ENCODE peak calls at places on chromosome 13, in five cellular contexts. One of them, this sample, is unnamed.

GRCh38 chr13:33158830-33159229 is 126.7 kb downstream of the STARD13 start:
- DNase-seq in CD8-positive, alpha-beta memory T cell: no peak
- DNase-seq in pancreas: no peak
- DNase-seq in aorta: no peak
- DNase-seq in ovary: no peak
- DNase-seq in this sample: no peak

GRCh38 chr13:110442946-110443632 is 118.4 kb downstream of the RAB20 start:
- DNase-seq in CD8-positive, alpha-beta memory T cell: no peak
- DNase-seq in pancreas: no peak
- DNase-seq in aorta: no peak
- DNase-seq in ovary: no peak
- DNase-seq in this sample: peak; percentile 51

GRCh38 chr13:43990021-43990420 is 110.3 kb downstream of the LACC1 start:
- DNase-seq in CD8-positive, alpha-beta memory T cell: no peak
- DNase-seq in pancreas: no peak
- DNase-seq in aorta: no peak
- DNase-seq in ovary: no peak
- DNase-seq in this sample: no peak

GRCh38 chr13:49097374-49097773 is 121.7 kb downstream of the FNDC3A start:
- DNase-seq in CD8-positive, alpha-beta memory T cell: no peak
- DNase-seq in pancreas: no peak
- DNase-seq in aorta: no peak
- DNase-seq in ovary: no peak
- DNase-seq in this sample: peak; percentile 91

GRCh38 chr13:84400711-84401110 is 518.4 kb upstream of the SLITRK1 start:
- DNase-seq in CD8-positive, alpha-beta memory T cell: no peak
- DNase-seq in pancreas: no peak
- DNase-seq in aorta: no peak
- DNase-seq in ovary: no peak
- DNase-seq in this sample: peak; percentile 94

GRCh38 chr13:71244181-71244580 is 622.8 kb downstream of the DACH1 start:
- DNase-seq in CD8-positive, alpha-beta memory T cell: no peak
- DNase-seq in pancreas: no peak
- DNase-seq in aorta: no peak
- DNase-seq in ovary: no peak
- DNase-seq in this sample: no peak

GRCh38 chr13:41457589-41458186 is 338 bp downstream of the RGCC start:
- DNase-seq in CD8-positive, alpha-beta memory T cell: peak; percentile 60
- DNase-seq in pancreas: peak; percentile 68
- DNase-seq in aorta: peak; percentile 50
- DNase-seq in ovary: no peak
- DNase-seq in this sample: no peak

GRCh38 chr13:30892966-30893365 is 13.1 kb upstream of the MEDAG start:
- DNase-seq in CD8-positive, alpha-beta memory T cell: no peak
- DNase-seq in pancreas: no peak
- DNase-seq in aorta: peak; percentile 79
- DNase-seq in ovary: peak; percentile 53
- DNase-seq in this sample: peak; percentile 23

GRCh38 chr13:30972888-30973377 is 40.5 kb downstream of the TEX26 start:
- DNase-seq in CD8-positive, alpha-beta memory T cell: no peak
- DNase-seq in pancreas: no peak
- DNase-seq in aorta: no peak
- DNase-seq in ovary: no peak
- DNase-seq in this sample: peak; percentile 38

GRCh38 chr13:81683526-81683925 is 1342.6 kb upstream of the SPRY2 start:
- DNase-seq in CD8-positive, alpha-beta memory T cell: no peak
- DNase-seq in pancreas: no peak
- DNase-seq in aorta: no peak
- DNase-seq in ovary: no peak
- DNase-seq in this sample: no peak

GRCh38 chr13:110520431-110521295 is 40.9 kb downstream of the RAB20 start:
- DNase-seq in CD8-positive, alpha-beta memory T cell: no peak
- DNase-seq in pancreas: peak; percentile 60
- DNase-seq in aorta: peak; percentile 94
- DNase-seq in ovary: peak; percentile 65
- DNase-seq in this sample: no peak

GRCh38 chr13:31943591-31943990 is 88.0 kb upstream of the FRY start:
- DNase-seq in CD8-positive, alpha-beta memory T cell: no peak
- DNase-seq in pancreas: no peak
- DNase-seq in aorta: no peak
- DNase-seq in ovary: no peak
- DNase-seq in this sample: no peak

GRCh38 chr13:41296879-41297646 is 14.0 kb upstream of the NAA16 start:
- DNase-seq in CD8-positive, alpha-beta memory T cell: no peak
- DNase-seq in pancreas: no peak
- DNase-seq in aorta: no peak
- DNase-seq in ovary: no peak
- DNase-seq in this sample: no peak

GRCh38 chr13:91361755-91362271 is 14.3 kb downstream of the MIR17HG start:
- DNase-seq in CD8-positive, alpha-beta memory T cell: no peak
- DNase-seq in pancreas: no peak
- DNase-seq in aorta: no peak
- DNase-seq in ovary: no peak
- DNase-seq in this sample: no peak

GRCh38 chr13:113794764-113795173 is 35.7 kb downstream of the TMEM255B start:
- DNase-seq in CD8-positive, alpha-beta memory T cell: no peak
- DNase-seq in pancreas: no peak
- DNase-seq in aorta: no peak
- DNase-seq in ovary: peak; percentile 25
- DNase-seq in this sample: no peak

GRCh38 chr13:30019648-30020626 is 169.5 kb upstream of the UBL3 start:
- DNase-seq in CD8-positive, alpha-beta memory T cell: no peak
- DNase-seq in pancreas: no peak
- DNase-seq in aorta: no peak
- DNase-seq in ovary: no peak
- DNase-seq in this sample: no peak

GRCh38 chr13:24699541-24699940 is 19.3 kb downstream of the ATP12A start:
- DNase-seq in CD8-positive, alpha-beta memory T cell: no peak
- DNase-seq in pancreas: no peak
- DNase-seq in aorta: no peak
- DNase-seq in ovary: no peak
- DNase-seq in this sample: no peak

GRCh38 chr13:61777902-61778301 is 362.3 kb upstream of the PCDH20 start:
- DNase-seq in CD8-positive, alpha-beta memory T cell: no peak
- DNase-seq in pancreas: no peak
- DNase-seq in aorta: no peak
- DNase-seq in ovary: no peak
- DNase-seq in this sample: no peak

GRCh38 chr13:104485571-104485970 is 1419.4 kb upstream of the SLC10A2 start:
- DNase-seq in CD8-positive, alpha-beta memory T cell: no peak
- DNase-seq in pancreas: no peak
- DNase-seq in aorta: no peak
- DNase-seq in ovary: no peak
- DNase-seq in this sample: no peak

GRCh38 chr13:33606692-33607091 is 211.3 kb upstream of the RFC3 start:
- DNase-seq in CD8-positive, alpha-beta memory T cell: no peak
- DNase-seq in pancreas: no peak
- DNase-seq in aorta: no peak
- DNase-seq in ovary: no peak
- DNase-seq in this sample: peak; percentile 13

GRCh38 chr13:73059460-73060250 is 850 bp downstream of the KLF5 start:
- DNase-seq in CD8-positive, alpha-beta memory T cell: no peak
- DNase-seq in pancreas: peak; percentile 89
- DNase-seq in aorta: peak; percentile 57
- DNase-seq in ovary: peak; percentile 65
- DNase-seq in this sample: peak; percentile 40

GRCh38 chr13:33208290-33208990 is 77.1 kb downstream of the STARD13 start:
- DNase-seq in CD8-positive, alpha-beta memory T cell: no peak
- DNase-seq in pancreas: no peak
- DNase-seq in aorta: no peak
- DNase-seq in ovary: no peak
- DNase-seq in this sample: peak; percentile 80

GRCh38 chr13:77176350-77176749 is 149.4 kb upstream of the FBXL3 start:
- DNase-seq in CD8-positive, alpha-beta memory T cell: no peak
- DNase-seq in pancreas: no peak
- DNase-seq in aorta: no peak
- DNase-seq in ovary: no peak
- DNase-seq in this sample: peak; percentile 85
- H3K4me3 ChIP-seq in CD8-positive, alpha-beta memory T cell: no peak overlapping the region
- H3K4me3 ChIP-seq in pancreas: no peak overlapping the region
- H3K4me3 ChIP-seq in aorta: no peak overlapping the region
- H3K4me3 ChIP-seq in ovary: no peak overlapping the region
- H3K4me3 ChIP-seq in this sample: no peak overlapping the region

GRCh38 chr13:53045110-53045509 is 16.5 kb downstream of the OLFM4 start:
- DNase-seq in CD8-positive, alpha-beta memory T cell: no peak
- DNase-seq in pancreas: no peak
- DNase-seq in aorta: no peak
- DNase-seq in ovary: no peak
- DNase-seq in this sample: no peak
- H3K4me3 ChIP-seq in CD8-positive, alpha-beta memory T cell: no peak overlapping the region
- H3K4me3 ChIP-seq in pancreas: no peak overlapping the region
- H3K4me3 ChIP-seq in aorta: no peak overlapping the region
- H3K4me3 ChIP-seq in ovary: no peak overlapping the region
- H3K4me3 ChIP-seq in this sample: no peak overlapping the region

DNA sequence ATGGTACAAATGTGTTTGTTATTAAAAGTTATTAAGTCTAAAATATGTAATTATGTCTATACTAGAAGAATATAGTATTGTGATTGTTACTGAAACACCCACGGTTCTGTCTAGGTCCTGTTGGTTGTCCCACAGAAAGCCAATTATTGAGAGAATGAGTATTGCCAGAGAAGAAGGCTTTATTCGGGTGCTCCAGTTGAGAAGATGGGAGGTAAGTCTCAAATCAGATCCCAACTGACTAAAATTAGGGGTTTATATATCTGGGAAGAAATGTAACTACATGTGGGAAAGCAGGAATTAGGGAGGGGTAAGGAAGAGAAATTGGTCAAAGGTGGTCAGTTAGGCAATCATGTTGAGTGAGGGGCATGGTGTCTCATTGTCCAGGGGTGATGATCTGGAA is 798.4 kb downstream of the PCDH17 start:
- DNase-seq in CD8-positive, alpha-beta memory T cell: no peak
- DNase-seq in pancreas: no peak
- DNase-seq in aorta: no peak
- DNase-seq in ovary: no peak
- DNase-seq in this sample: no peak
- H3K4me3 ChIP-seq in CD8-positive, alpha-beta memory T cell: no peak overlapping the region
- H3K4me3 ChIP-seq in pancreas: no peak overlapping the region
- H3K4me3 ChIP-seq in aorta: no peak overlapping the region
- H3K4me3 ChIP-seq in ovary: no peak overlapping the region
- H3K4me3 ChIP-seq in this sample: no peak overlapping the region

GRCh38 chr13:20231839-20232555 is at the start of gene GJB6:
- DNase-seq in CD8-positive, alpha-beta memory T cell: peak; percentile 32
- DNase-seq in pancreas: peak; percentile 73
- DNase-seq in aorta: no peak
- DNase-seq in ovary: no peak
- DNase-seq in this sample: peak; percentile 52

GRCh38 chr13:20227730-20228129 is 4.4 kb downstream of the GJB6 start:
- DNase-seq in CD8-positive, alpha-beta memory T cell: no peak
- DNase-seq in pancreas: no peak
- DNase-seq in aorta: no peak
- DNase-seq in ovary: no peak
- DNase-seq in this sample: no peak

GRCh38 chr13:20227288-20227687 is 4.8 kb downstream of the GJB6 start:
- DNase-seq in CD8-positive, alpha-beta memory T cell: no peak
- DNase-seq in pancreas: no peak
- DNase-seq in aorta: no peak
- DNase-seq in ovary: no peak
- DNase-seq in this sample: no peak

GRCh38 chr13:20232556-20233277 is 598 bp upstream of the GJB6 start:
- DNase-seq in CD8-positive, alpha-beta memory T cell: no peak
- DNase-seq in pancreas: no peak
- DNase-seq in aorta: no peak
- DNase-seq in ovary: no peak
- DNase-seq in this sample: no peak

DNA sequence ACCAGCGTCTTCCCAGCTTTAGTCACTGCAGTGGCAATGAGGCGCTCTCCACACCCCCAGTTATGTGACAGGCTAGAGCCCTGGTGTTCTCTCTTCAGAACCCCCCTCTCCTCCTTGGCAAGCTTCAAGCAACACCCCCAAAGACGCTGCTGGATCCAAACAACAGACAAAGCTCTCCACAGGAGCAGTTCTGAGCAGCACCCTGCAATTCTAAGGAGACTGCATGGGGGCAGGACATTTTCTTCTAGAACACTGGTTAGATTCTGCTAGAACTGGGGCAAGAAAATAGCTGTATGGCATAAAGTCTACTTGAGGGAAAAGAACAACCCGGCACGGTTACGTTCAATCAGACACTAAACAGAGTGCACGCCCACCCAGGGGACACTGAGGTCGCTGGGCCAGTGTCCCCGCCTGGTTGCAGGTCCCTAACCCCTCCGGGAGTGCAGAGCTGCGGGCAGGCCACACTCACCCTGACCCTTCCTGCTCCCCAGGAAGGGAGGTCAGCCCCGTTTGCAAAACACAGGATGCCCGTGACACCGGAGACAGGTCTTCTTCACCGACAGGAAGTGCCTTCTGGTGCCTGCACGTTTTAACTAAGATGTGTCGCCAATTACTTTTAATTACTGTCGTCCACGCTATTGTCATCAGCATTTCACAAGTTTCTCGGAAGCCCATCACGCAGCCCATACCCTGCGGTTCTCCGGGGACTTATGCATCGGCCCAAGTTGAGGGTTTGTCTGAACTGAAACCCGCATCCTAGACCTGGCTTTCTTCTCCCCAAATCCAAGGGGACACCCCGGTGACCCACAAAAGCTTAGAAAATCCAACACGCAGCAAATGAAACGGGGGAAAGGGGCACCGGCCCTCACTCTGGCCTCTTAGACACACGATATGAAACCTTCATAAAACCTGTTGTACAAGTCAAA is 943 bp downstream of the GJB6 start:
- DNase-seq in CD8-positive, alpha-beta memory T cell: peak; percentile 27
- DNase-seq in pancreas: no peak
- DNase-seq in aorta: no peak
- DNase-seq in ovary: no peak
- DNase-seq in this sample: no peak
- H3K4me3 ChIP-seq in CD8-positive, alpha-beta memory T cell: peak overlapping the region; percentile 73
- H3K4me3 ChIP-seq in pancreas: peak overlapping the region; percentile 4
- H3K4me3 ChIP-seq in aorta: no peak overlapping the region
- H3K4me3 ChIP-seq in ovary: no peak overlapping the region
- H3K4me3 ChIP-seq in this sample: peak overlapping the region; percentile 59